ENCODE peak calls at places on chromosomes 11 and 22, in ten cellular contexts. F is GM23248; M is stimulated activated CD8-positive, alpha-beta memory T cell treated with anti-CD3 and anti-CD28 coated beads, Interleukin-7, amount 100 ng/mL, for 48 hours; E is GOT3; G is testis; D is GM13976; V is globus pallidus; W is NCI-H345; L is AG09319; Z is immature natural killer cell. X is an unnamed sample.

GRCh38 chr22:29716814-29717213 is 3.0 kb upstream of the CABP7 start:
- DNase-seq in D (peak), G (peak), W (no peak), M (no peak), L (peak), Z (no peak), F (peak), V (peak), E (peak), X (no peak)

GRCh38 chr11:10355257-10355661 is 50.4 kb downstream of the ADM start:
- DNase-seq in E (no peak), F (peak), W (no peak), D (no peak), M (no peak), G (no peak), L (no peak), Z (no peak), V (no peak), X (no peak)

GRCh38 chr11:28461338-28461737 is 353.1 kb downstream of the METTL15 start:
- DNase-seq in D (no peak), Z (no peak), V (no peak), G (no peak), W (no peak), L (peak), F (peak), E (no peak), M (no peak), X (no peak)

GRCh38 chr11:767238-767637 is 10.0 kb downstream of the GATD1 start:
- DNase-seq in W (no peak), L (no peak), E (no peak), D (no peak), M (no peak), V (no peak), F (no peak), G (no peak), Z (no peak), X (no peak)

GRCh38 chr11:9076046-9076445 is 15.4 kb downstream of the SCUBE2 start:
- DNase-seq in M (no peak), F (no peak), G (no peak), V (no peak), D (no peak), W (no peak), Z (no peak), L (no peak), E (no peak), X (no peak)

GRCh38 chr11:65613091-65613928 is 711 bp downstream of the MAP3K11 start:
- DNase-seq in W (no peak), F (peak), V (peak), Z (no peak), E (no peak), G (no peak), L (no peak), M (no peak), D (no peak), X (no peak)

GRCh38 chr11:61841636-61842332 is 13.7 kb downstream of the FADS2 start:
- DNase-seq in V (peak), W (no peak), Z (no peak), G (peak), M (no peak), L (no peak), E (no peak), D (no peak), F (no peak), X (no peak)

GRCh38 chr11:6925636-6926207 is 504 bp upstream of the ZNF215 start:
- DNase-seq in F (peak), Z (no peak), D (no peak), G (no peak), V (no peak), L (no peak), M (no peak), E (no peak), W (peak), X (no peak)

GRCh38 chr11:4167758-4168157 is 73.2 kb downstream of the RRM1 start:
- DNase-seq in M (no peak), D (no peak), W (no peak), V (no peak), Z (no peak), G (no peak), E (no peak), L (no peak), F (no peak), X (no peak)

GRCh38 chr11:123187670-123188507 is 7.2 kb downstream of the CLMP start:
- DNase-seq in V (peak), F (peak), E (no peak), W (peak), M (no peak), G (no peak), L (no peak), D (no peak), Z (no peak), X (no peak)

GRCh38 chr22:17267661-17268330 is 48.6 kb upstream of the ADA2 start:
- DNase-seq in W (peak), F (no peak), E (no peak), V (no peak), M (no peak), D (no peak), Z (no peak), L (no peak), G (no peak), X (no peak)

GRCh38 chr11:71269603-71270511 is 17.5 kb upstream of the SHANK2 start:
- DNase-seq in V (no peak), D (no peak), Z (no peak), L (no peak), G (no peak), E (no peak), W (no peak), F (no peak), M (no peak), X (no peak)

GRCh38 chr11:70696076-70696475 is 297.7 kb downstream of the CTTN start:
- DNase-seq in W (no peak), E (no peak), G (no peak), L (no peak), M (no peak), D (no peak), F (no peak), V (no peak), Z (no peak), X (no peak)

GRCh38 chr11:111918390-111919256 is at the start of gene C11orf52:
- DNase-seq in G (no peak), L (no peak), W (peak), F (peak), E (no peak), D (no peak), Z (no peak), M (no peak), V (no peak), X (no peak)

GRCh38 chr11:11740081-11740702 is 101.6 kb upstream of the USP47 start:
- DNase-seq in F (no peak), G (no peak), D (no peak), V (no peak), E (no peak), L (no peak), Z (no peak), M (no peak), W (no peak), X (no peak)

GRCh38 chr11:123061403-123062157 is at the start of gene HSPA8:
- DNase-seq in F (peak), Z (peak), L (no peak), D (no peak), E (peak), V (peak), M (no peak), G (peak), W (peak), X (peak)

GRCh38 chr11:70028147-70028855 is 49.8 kb upstream of the ANO1 start:
- DNase-seq in E (no peak), M (no peak), G (no peak), D (no peak), L (no peak), F (no peak), W (no peak), V (no peak), Z (no peak), X (no peak)

GRCh38 chr22:30044369-30044768 is 35.9 kb upstream of the HORMAD2 start:
- DNase-seq in D (no peak), W (peak), L (peak), Z (no peak), E (no peak), M (no peak), G (no peak), V (no peak), F (peak), X (peak)

GRCh38 chr11:15651033-15651432 is 536.3 kb downstream of the INSC start:
- DNase-seq in G (no peak), W (no peak), D (no peak), Z (no peak), L (no peak), V (no peak), F (no peak), M (no peak), E (no peak), X (no peak)

GRCh38 chr11:96054870-96055705 is 131.2 kb upstream of the MTMR2 start:
- DNase-seq in G (no peak), Z (peak), E (no peak), D (no peak), V (no peak), L (no peak), M (no peak), F (peak), W (peak), X (no peak)

GRCh38 chr11:128462802-128463385 is 124.5 kb downstream of the ETS1 start:
- DNase-seq in G (no peak), V (no peak), M (no peak), D (no peak), Z (no peak), W (no peak), E (no peak), L (no peak), F (no peak), X (no peak)

GRCh38 chr22:39234157-39234793 is 10.5 kb downstream of the PDGFB start:
- DNase-seq in Z (no peak), E (no peak), V (no peak), W (no peak), F (no peak), M (no peak), G (peak), L (no peak), D (no peak), X (no peak)

GRCh38 chr11:110069158-110069737 is 23.9 kb upstream of the ZC3H12C start:
- DNase-seq in F (peak), D (no peak), M (no peak), E (no peak), W (no peak), G (no peak), V (no peak), Z (no peak), L (peak), X (peak)

GRCh38 chr11:73623651-73624050 is 22.7 kb upstream of the PLEKHB1 start:
- DNase-seq in F (no peak), L (no peak), G (no peak), M (no peak), W (no peak), D (no peak), E (no peak), V (peak), Z (no peak), X (no peak)

X was measured in amniotic stem cell.